ENCODE peak calls at places on chromosomes 11 and 22, in four cellular contexts. F is cardiac fibroblast, T is transverse colon, Z is uterus. N is an unnamed sample.

GRCh38 chr22:37018815-37019308 is 385 bp downstream of the TST start:
- DNase-seq in F (peak), T (peak), Z (peak), N (peak)

GRCh38 chr11:115237578-115237977 is 266.6 kb downstream of the CADM1 start:
- DNase-seq in F (no peak), T (no peak), Z (no peak), N (no peak)

GRCh38 chr11:34840736-34841386 is 75.3 kb downstream of the APIP start:
- DNase-seq in F (peak), T (peak), Z (no peak), N (no peak)

GRCh38 chr22:27752141-27752540 is 49.4 kb downstream of the MN1 start:
- DNase-seq in F (no peak), T (no peak), Z (no peak), N (no peak)

GRCh38 chr11:112058103-112058502 is 15.7 kb downstream of the PIH1D2 start:
- DNase-seq in F (no peak), T (no peak), Z (no peak), N (no peak)

GRCh38 chr22:44187652-44188230 is 7.0 kb downstream of the PARVG start:
- DNase-seq in F (no peak), T (no peak), Z (no peak), N (no peak)

GRCh38 chr11:129460714-129461113 is 85.1 kb downstream of the BARX2 start:
- DNase-seq in F (no peak), T (no peak), Z (no peak), N (no peak)

GRCh38 chr22:42885446-42885845 is 28.4 kb upstream of the ARFGAP3 start:
- DNase-seq in F (no peak), T (no peak), Z (no peak), N (no peak)

GRCh38 chr11:66720223-66720898 is 8.7 kb downstream of the SPTBN2 start:
- DNase-seq in F (peak), T (peak), Z (no peak), N (peak)

GRCh38 chr11:78796956-78797355 is 222.3 kb upstream of the NARS2 start:
- DNase-seq in F (peak), T (no peak), Z (no peak), N (peak)

GRCh38 chr22:45584621-45585436 is 82.1 kb downstream of the FBLN1 start:
- DNase-seq in F (no peak), T (no peak), Z (no peak), N (no peak)

GRCh38 chr11:125165664-125166346 is 1.3 kb downstream of the PKNOX2 start:
- DNase-seq in F (no peak), T (no peak), Z (no peak), N (peak)

GRCh38 chr22:38715852-38716251 is 10.1 kb downstream of the GTPBP1 start:
- DNase-seq in F (no peak), T (no peak), Z (no peak), N (no peak)

GRCh38 chr11:8061555-8062428 is 19.2 kb upstream of the TUB start:
- DNase-seq in F (no peak), T (no peak), Z (peak), N (no peak)
- TF ChIP-seq CTCF in F (no peak), T (no peak), Z (no peak), N (no peak)

GRCh38 chr11:64891880-64892279 is 13.5 kb upstream of the EHD1 start:
- DNase-seq in F (no peak), T (no peak), Z (no peak), N (no peak)

GRCh38 chr11:64892411-64892831 is 14.0 kb upstream of the EHD1 start:
- DNase-seq in F (no peak), T (peak), Z (no peak), N (no peak)

GRCh38 chr11:64894070-64894811 is 15.8 kb upstream of the EHD1 start:
- DNase-seq in F (peak), T (peak), Z (peak), N (peak)

GRCh38 chr11:64893194-64894069 is 15.0 kb upstream of the EHD1 start:
- DNase-seq in F (no peak), T (peak), Z (no peak), N (no peak)

GRCh38 chr11:64892838-64893193 is 14.4 kb upstream of the EHD1 start:
- DNase-seq in F (no peak), T (no peak), Z (no peak), N (no peak)
- H3K4me3 ChIP-seq in F (no peak), T (peak), Z (no peak), N (no peak)

DNA sequence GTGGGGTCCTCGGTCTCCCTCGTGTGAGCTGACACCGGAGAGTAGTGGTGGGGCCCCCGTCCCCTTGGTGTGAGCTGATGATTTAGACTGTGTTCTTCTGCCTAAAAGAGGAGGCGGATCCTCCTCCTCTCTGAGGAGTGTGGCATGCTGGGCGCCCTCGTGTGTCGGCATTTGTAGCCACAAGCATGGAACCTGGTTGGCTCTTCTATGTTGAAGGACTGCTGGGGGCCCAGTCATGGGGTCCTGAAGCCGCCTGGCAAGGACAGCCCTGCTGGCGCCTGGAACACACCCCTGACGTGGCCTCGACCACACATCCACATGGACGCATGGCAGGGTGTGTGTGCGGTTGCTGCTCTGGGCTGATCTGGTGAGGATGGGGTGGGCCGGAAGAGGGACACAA is 50.2 kb downstream of the AP2A2 start:
- DNase-seq in F (peak), T (no peak), Z (no peak), N (peak)
- TF ChIP-seq CTCF in F (peak), T (no peak), Z (no peak), N (peak)

DNA sequence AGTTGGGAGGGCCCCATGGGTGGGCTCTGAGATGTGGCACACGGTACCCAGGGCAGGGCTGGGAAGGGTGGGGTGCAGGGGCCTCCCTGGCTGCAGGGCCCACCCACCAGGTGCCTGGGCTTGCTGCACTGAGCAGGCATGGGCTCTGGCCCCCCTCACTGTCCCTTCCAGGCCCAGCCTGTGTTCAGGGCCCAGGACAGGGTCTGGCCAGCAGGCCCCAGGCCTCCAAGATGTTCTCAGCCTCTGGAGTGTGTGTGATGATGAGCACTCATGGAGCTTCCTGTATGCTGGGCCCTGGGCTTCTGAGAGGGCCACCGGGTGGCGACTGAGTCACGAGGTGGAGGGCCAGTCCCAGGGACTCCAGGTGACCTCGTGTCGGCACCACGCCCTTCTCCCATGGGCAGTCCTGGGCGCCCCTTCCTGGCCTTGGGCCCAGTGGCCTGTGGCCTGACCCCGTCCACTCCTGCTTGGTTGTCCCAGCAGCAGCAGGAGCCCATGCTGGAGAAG is 55.9 kb upstream of the CCDC188 start:
- DNase-seq in F (peak), T (peak), Z (no peak), N (no peak)
- H3K4me3 ChIP-seq in F (peak), T (peak), Z (peak), N (peak)

GRCh38 chr22:29152045-29152380 is 53.7 kb upstream of the EMID1 start:
- DNase-seq in F (no peak), T (no peak), Z (no peak), N (no peak)

GRCh38 chr22:29155966-29156365 is 49.7 kb upstream of the EMID1 start:
- DNase-seq in F (no peak), T (no peak), Z (no peak), N (no peak)

GRCh38 chr22:29152381-29153138 is 53.1 kb upstream of the EMID1 start:
- DNase-seq in F (peak), T (no peak), Z (no peak), N (peak)

GRCh38 chr22:29156507-29156906 is 49.2 kb upstream of the EMID1 start:
- DNase-seq in F (peak), T (no peak), Z (no peak), N (no peak)

DNA sequence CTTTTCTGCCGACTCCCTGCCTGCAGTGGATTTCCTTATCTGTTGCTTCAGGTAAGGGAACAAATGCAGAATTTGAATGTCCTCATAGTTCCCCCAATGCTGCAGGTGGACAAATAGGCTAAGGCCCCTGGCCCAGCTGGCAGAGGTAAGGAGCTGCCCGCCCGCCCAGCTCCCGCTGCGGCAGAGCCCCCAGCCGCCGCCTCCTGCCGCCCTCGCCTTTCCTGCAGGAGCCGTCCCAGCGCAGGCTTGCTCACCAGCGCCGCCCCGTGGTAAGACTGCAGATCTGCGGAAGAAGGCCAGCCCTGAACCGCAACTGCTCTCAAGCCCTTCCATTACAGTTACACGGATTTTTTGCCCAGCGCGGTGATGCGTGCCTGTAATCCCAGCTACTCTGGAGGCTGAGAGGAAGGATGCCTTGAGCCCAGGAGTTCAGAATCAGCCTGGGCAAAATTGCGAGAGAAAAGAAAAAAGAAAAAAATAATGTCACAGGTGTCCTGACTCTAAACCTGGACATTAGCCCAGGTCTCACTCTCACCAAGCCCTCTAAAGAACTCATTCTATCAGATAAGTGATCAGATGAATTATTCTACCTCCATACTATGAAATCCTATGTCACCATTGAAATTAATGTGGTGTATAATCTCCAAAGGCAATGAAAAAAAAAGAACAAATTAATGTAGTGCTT is 51.2 kb upstream of the EMID1 start:
- DNase-seq in F (peak), T (peak), Z (peak), N (peak)
- TF ChIP-seq CTCF in F (peak), T (peak), Z (peak), N (peak)

GRCh38 chr11:126281666-126282175 is 1.2 kb upstream of the TIRAP start:
- DNase-seq in F (no peak), T (no peak), Z (no peak), N (no peak)

GRCh38 chr11:126282742-126283591 is at the start of gene TIRAP:
- DNase-seq in F (peak), T (peak), Z (peak), N (peak)

GRCh38 chr11:126282361-126282741 is 542 bp upstream of the TIRAP start:
- DNase-seq in F (peak), T (peak), Z (peak), N (peak)

GRCh38 chr11:126288237-126288636 is 5.3 kb downstream of the TIRAP start:
- DNase-seq in F (no peak), T (no peak), Z (no peak), N (no peak)

GRCh38 chr11:126284829-126285228 is 1.9 kb downstream of the TIRAP start:
- DNase-seq in F (peak), T (peak), Z (peak), N (peak)
- H3K4me3 ChIP-seq in F (no peak), T (no peak), Z (no peak), N (no peak)

GRCh38 chr11:68341557-68342458 is 29.4 kb downstream of the LRP5 start:
- DNase-seq in F (no peak), T (no peak), Z (no peak), N (no peak)
- TF ChIP-seq CTCF in F (no peak), T (no peak), Z (no peak), N (peak)

DNA sequence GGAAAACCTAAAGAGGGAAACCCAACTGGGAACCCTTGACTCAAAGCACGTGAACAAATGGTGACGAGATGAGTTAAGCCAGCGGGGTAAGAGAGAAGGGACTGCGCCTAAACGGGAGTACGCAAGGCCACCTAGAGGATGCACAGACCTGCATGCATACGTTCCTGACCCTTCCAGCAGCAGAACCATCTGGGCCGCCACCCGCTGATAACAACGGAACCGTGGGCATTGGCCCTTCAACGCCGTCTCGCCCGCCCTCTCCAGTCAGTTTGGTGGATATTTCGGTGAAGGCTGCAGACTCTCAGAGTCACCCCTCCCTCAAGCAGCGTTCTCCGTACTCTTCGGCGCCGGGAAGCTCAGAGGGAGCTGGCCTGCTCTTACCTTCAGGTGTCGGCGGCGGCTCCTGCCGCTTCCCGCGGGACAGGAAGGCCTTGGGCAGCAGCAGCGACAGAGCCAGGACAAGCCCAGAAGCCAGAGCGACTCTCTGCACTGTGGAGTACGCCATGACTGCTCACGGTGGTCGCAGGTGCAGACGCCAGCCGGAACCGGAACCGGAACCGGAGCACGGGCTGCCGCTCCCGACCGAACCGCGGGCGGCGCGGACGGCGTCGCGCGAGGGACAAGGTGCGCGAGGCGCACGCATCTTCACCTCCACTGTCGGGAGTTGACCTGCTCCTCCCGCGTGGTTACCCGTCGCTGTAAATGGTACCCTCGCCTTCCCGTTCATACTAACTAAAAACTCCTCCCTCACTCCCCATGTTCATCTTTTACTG is at the start of gene RIC3:
- DNase-seq in F (no peak), T (peak), Z (peak), N (no peak)
- H3K4me3 ChIP-seq in F (no peak), T (peak), Z (peak), N (no peak)

GRCh38 chr11:72812968-72813739 is 1.1 kb upstream of the ATG16L2 start:
- DNase-seq in F (peak), T (peak), Z (peak), N (peak)

GRCh38 chr11:72814831-72815618 is 814 bp downstream of the ATG16L2 start:
- DNase-seq in F (peak), T (peak), Z (no peak), N (peak)

GRCh38 chr11:72813740-72814138 is 472 bp upstream of the ATG16L2 start:
- DNase-seq in F (peak), T (peak), Z (peak), N (no peak)

GRCh38 chr11:72812604-72812967 is 1.6 kb upstream of the ATG16L2 start:
- DNase-seq in F (no peak), T (no peak), Z (no peak), N (no peak)

DNA sequence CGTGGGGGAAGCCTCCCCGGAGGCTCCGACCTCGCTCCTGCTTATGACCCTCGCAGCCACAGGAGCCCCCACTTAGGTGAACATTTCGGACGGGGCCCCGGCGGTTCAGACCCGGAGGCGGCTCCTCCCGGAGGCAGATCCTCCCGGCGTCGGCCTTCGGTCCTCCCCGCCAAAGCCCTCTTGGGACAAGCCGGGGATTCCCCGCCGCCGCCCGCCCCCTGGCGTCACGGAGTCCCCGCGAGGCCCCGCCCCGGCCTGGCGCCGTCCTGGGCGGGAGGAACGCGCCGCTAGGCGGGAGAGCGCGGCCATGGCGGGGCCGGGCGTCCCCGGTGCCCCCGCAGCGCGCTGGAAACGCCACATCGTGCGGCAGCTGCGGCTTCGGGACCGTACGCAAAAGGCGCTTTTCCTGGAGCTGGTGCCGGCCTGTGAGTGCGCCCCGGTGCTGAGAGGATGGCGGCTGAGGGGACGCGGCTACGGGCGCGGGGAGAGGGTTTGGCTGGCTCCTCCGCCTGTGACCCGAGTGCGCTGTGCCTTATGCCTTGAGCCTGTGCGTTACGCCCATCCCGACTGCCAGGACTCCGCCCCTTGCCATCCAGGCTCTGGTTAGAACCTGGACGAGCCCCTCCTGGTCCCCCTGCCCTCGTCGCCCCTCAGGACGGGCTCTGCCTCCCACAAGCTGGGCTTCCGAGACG is at the start of gene ATG16L2:
- DNase-seq in F (peak), T (peak), Z (peak), N (peak)
- TF ChIP-seq CTCF in F (no peak), T (peak), Z (peak), N (no peak)

DNA sequence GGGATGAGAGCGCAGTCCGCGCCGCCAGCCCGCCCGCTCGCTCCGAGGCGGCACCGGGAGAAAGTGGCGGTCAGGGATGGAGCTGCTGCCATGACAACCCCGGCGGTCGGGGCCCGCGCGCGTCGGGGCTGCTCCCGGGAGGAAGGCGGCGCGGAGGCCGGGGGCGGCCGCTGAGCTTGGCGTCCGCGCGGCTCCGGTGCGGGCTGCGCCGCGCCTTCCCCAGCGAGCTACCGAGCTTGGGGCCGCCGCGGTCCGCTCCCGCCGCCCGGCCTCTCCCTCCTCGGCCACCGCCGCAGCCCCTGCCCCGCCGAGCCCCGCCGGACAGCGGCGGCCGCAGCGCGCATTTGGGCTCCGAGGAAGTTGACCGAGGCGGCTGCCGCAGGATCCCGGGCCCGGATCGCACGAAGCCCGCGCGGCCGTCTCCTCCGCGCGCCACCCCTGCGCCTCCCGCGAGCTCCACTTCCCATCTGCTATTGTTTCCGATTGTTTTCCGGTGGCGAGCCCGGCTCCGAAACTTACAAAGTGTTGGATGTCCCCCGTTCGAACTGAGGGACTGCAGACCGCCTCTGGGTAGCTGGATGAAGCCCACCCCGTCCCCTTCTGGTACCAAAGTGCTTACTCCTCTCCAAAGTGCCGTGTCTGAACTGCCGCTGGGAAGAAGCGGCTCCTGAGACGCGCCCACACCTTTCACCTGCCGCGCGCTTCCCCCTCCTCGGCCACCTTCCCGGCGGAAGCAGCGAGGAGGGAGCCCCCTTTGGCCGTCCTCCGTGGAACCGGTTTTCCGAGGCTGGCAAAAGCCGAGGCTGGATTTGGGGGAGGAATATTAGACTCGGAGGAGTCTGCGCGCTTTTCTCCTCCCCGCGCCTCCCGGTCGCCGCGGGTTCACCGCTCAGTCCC is 540.3 kb downstream of the NTM start:
- DNase-seq in F (peak), T (no peak), Z (no peak), N (peak)
- H3K4me3 ChIP-seq in F (peak), T (peak), Z (no peak), N (peak)

N was measured in astrocyte of the spinal cord.